ENCODE peak calls at places on chromosomes 3 and 15, in eight cellular contexts. O is effector memory CD4-positive, alpha-beta T cell; B is CD4-positive, CD25-positive, alpha-beta regulatory T cell; V is ovary; H is neural progenitor cell; P is heart right ventricle; R is AG04450; L is OCI-LY7. C is an unnamed sample.

GRCh38 chr3:46845397-46845859 is 17.8 kb downstream of the MYL3 start:
- DNase-seq in O (no peak), B (no peak), V (peak), H (peak), P (peak), R (peak), L (no peak), C (peak)

GRCh38 chr3:98329392-98330124 is 24.1 kb upstream of the OR5K4 start:
- DNase-seq in O (peak), B (peak), V (no peak), H (peak), P (peak), R (peak), L (peak), C (peak)

GRCh38 chr3:13281657-13282527 is 138.2 kb downstream of the NUP210 start:
- DNase-seq in O (no peak), B (no peak), V (peak), H (peak), P (peak), R (no peak), L (no peak), C (no peak)

GRCh38 chr15:70995383-70995965 is 102.8 kb downstream of the LRRC49 start:
- DNase-seq in O (no peak), B (no peak), V (no peak), H (no peak), P (no peak), R (no peak), L (no peak), C (no peak)

GRCh38 chr3:107690522-107691138 is 167.9 kb downstream of the BBX start:
- DNase-seq in O (no peak), B (peak), V (no peak), H (peak), P (no peak), R (peak), L (peak), C (no peak)

GRCh38 chr3:197422506-197422905 is 124.1 kb upstream of the DLG1 start:
- DNase-seq in O (no peak), B (no peak), V (no peak), H (no peak), P (no peak), R (no peak), L (no peak), C (no peak)

GRCh38 chr3:69197922-69198540 is 75.6 kb upstream of the LMOD3 start:
- DNase-seq in O (peak), B (peak), V (no peak), H (no peak), P (no peak), R (no peak), L (no peak), C (no peak)

GRCh38 chr3:79041621-79042020 is 726.2 kb downstream of the ROBO1 start:
- DNase-seq in O (no peak), B (no peak), V (no peak), H (no peak), P (no peak), R (no peak), L (no peak), C (no peak)

GRCh38 chr15:47862402-47862801 is 145.1 kb downstream of the SEMA6D start:
- DNase-seq in O (no peak), B (no peak), V (no peak), H (no peak), P (no peak), R (no peak), L (no peak), C (no peak)

GRCh38 chr3:102715030-102715697 is 280.3 kb downstream of the ZPLD1 start:
- DNase-seq in O (no peak), B (no peak), V (no peak), H (no peak), P (no peak), R (no peak), L (no peak), C (no peak)

GRCh38 chr3:175224051-175224450 is 364.9 kb downstream of the NAALADL2 start:
- DNase-seq in O (no peak), B (no peak), V (no peak), H (no peak), P (peak), R (no peak), L (no peak), C (no peak)

GRCh38 chr3:111035316-111035715 is 36.3 kb upstream of the NECTIN3 start:
- DNase-seq in O (no peak), B (no peak), V (no peak), H (no peak), P (no peak), R (no peak), L (no peak), C (no peak)

GRCh38 chr3:181326637-181327223 is 337.2 kb upstream of the DNAJC19 start:
- DNase-seq in O (no peak), B (peak), V (no peak), H (peak), P (no peak), R (no peak), L (peak), C (no peak)

GRCh38 chr15:28904541-28905303 is 18.9 kb downstream of the APBA2 start:
- DNase-seq in O (no peak), B (no peak), V (no peak), H (no peak), P (no peak), R (no peak), L (no peak), C (no peak)

GRCh38 chr3:65732060-65732933 is 306.4 kb downstream of the MAGI1 start:
- DNase-seq in O (no peak), B (peak), V (peak), H (peak), P (peak), R (peak), L (peak), C (no peak)

GRCh38 chr3:21174461-21174860 is 576.5 kb downstream of the ZNF385D start:
- DNase-seq in O (no peak), B (no peak), V (no peak), H (no peak), P (no peak), R (no peak), L (no peak), C (no peak)

GRCh38 chr3:108598375-108598774 is 8.9 kb downstream of the DZIP3 start:
- DNase-seq in O (no peak), B (no peak), V (no peak), H (no peak), P (no peak), R (no peak), L (no peak), C (no peak)

GRCh38 chr3:100030346-100030745 is 84.0 kb downstream of the FILIP1L start:
- DNase-seq in O (no peak), B (no peak), V (no peak), H (no peak), P (no peak), R (no peak), L (no peak), C (no peak)

GRCh38 chr15:31276596-31277298 is 49.9 kb upstream of the KLF13 start:
- DNase-seq in O (no peak), B (no peak), V (peak), H (no peak), P (peak), R (no peak), L (no peak), C (no peak)

GRCh38 chr15:81038975-81039607 is 38.4 kb downstream of the TLNRD1 start:
- DNase-seq in O (no peak), B (no peak), V (no peak), H (no peak), P (no peak), R (no peak), L (no peak), C (no peak)

GRCh38 chr3:55939287-55939686 is 452.2 kb upstream of the WNT5A start:
- DNase-seq in O (no peak), B (no peak), V (no peak), H (no peak), P (no peak), R (no peak), L (no peak), C (no peak)

GRCh38 chr3:6228958-6229683 is 631.8 kb upstream of the GRM7 start:
- DNase-seq in O (no peak), B (no peak), V (no peak), H (no peak), P (no peak), R (no peak), L (no peak), C (no peak)

GRCh38 chr3:38354588-38355344 is 8.2 kb downstream of the XYLB start:
- DNase-seq in O (no peak), B (no peak), V (no peak), H (no peak), P (no peak), R (no peak), L (no peak), C (no peak)

GRCh38 chr3:17808994-17809393 is 66.6 kb upstream of the TBC1D5 start:
- DNase-seq in O (no peak), B (no peak), V (no peak), H (no peak), P (no peak), R (no peak), L (no peak), C (no peak)

GRCh38 chr15:90367578-90367977 is 15.5 kb downstream of the ZNF774 start:
- DNase-seq in O (no peak), B (no peak), V (no peak), H (no peak), P (no peak), R (no peak), L (no peak), C (no peak)

GRCh38 chr3:126959144-126959920 is 23.6 kb upstream of the PLXNA1 start:
- DNase-seq in O (no peak), B (no peak), V (no peak), H (no peak), P (no peak), R (no peak), L (no peak), C (no peak)

GRCh38 chr3:122366379-122366749 is 16.7 kb downstream of the MIX23 start:
- DNase-seq in O (no peak), B (no peak), V (no peak), H (no peak), P (no peak), R (no peak), L (no peak), C (no peak)

GRCh38 chr15:77859491-77860060 is 217.9 kb downstream of the TBC1D2B start:
- DNase-seq in O (no peak), B (no peak), V (no peak), H (no peak), P (no peak), R (no peak), L (no peak), C (no peak)

GRCh38 chr3:131388400-131388799 is 6.8 kb downstream of the NUDT16 start:
- DNase-seq in O (no peak), B (no peak), V (no peak), H (no peak), P (no peak), R (no peak), L (no peak), C (no peak)

GRCh38 chr3:129658156-129658843 is 51.8 kb upstream of the PLXND1 start:
- DNase-seq in O (no peak), B (no peak), V (no peak), H (no peak), P (no peak), R (no peak), L (no peak), C (no peak)

GRCh38 chr3:56342475-56342874 is 125.8 kb downstream of the ERC2 start:
- DNase-seq in O (no peak), B (no peak), V (no peak), H (no peak), P (no peak), R (no peak), L (no peak), C (no peak)

GRCh38 chr3:39150803-39151631 is 2.4 kb downstream of the CSRNP1 start:
- DNase-seq in O (peak), B (no peak), V (peak), H (peak), P (peak), R (peak), L (no peak), C (peak)

GRCh38 chr3:188262913-188263683 is 109.1 kb downstream of the LPP start:
- DNase-seq in O (no peak), B (no peak), V (no peak), H (no peak), P (peak), R (no peak), L (no peak), C (peak)

GRCh38 chr3:134598813-134599563 is 51.8 kb downstream of the KY start:
- DNase-seq in O (no peak), B (no peak), V (no peak), H (no peak), P (no peak), R (no peak), L (no peak), C (no peak)

GRCh38 chr15:29457729-29458128 is 188.1 kb upstream of the NSMCE3 start:
- DNase-seq in O (no peak), B (no peak), V (no peak), H (no peak), P (no peak), R (no peak), L (no peak), C (no peak)

GRCh38 chr3:65856907-65857306 is 181.8 kb downstream of the MAGI1 start:
- DNase-seq in O (no peak), B (no peak), V (no peak), H (no peak), P (no peak), R (no peak), L (no peak), C (no peak)

GRCh38 chr15:83163032-83163431 is 44.6 kb downstream of the HDGFL3 start:
- DNase-seq in O (no peak), B (no peak), V (no peak), H (no peak), P (no peak), R (no peak), L (no peak), C (no peak)

GRCh38 chr15:74584779-74585178 is 30.9 kb upstream of the CLK3 start:
- DNase-seq in O (no peak), B (no peak), V (no peak), H (peak), P (no peak), R (no peak), L (no peak), C (no peak)

DNA sequence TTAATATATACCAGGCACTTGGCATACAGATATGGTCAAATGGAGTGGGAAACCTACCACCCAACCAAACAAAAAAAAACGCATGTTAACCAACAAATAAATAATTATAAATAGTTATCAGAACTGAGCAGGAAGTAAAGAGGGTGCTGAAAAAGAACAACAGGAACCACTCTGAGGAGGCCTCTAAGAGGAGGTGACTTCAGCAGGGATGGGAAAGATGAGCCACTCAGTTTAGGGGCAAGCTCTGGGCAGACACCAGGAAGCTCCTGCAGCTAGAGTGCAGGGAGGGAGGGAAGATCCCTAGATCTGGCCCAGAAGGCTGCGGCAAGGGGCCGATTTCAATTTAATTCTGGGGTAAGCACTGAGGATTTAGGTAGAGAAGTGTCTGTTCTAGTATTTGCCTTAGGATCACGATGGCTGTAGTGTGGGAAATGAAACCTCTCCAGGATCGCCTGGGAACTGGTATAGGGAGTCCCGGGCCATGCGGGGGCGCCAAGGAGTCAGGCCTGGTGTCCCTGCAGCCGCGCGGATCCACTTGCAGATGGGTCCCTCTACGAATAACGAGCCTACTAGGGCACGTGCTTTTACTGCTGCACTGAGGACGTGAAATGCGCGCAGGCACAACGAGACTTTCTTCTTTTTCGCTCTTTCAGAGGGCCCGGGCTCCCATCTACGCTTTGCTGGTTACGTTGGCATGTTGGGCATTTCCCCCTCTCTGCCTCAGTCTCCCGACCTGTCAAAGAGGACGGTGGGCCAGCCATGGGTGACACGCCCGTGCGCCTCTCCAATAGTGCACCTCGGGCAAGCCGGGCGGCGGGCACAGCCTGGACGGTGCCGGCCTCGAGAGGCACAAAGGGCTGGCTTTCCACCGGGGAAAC is 1.5 kb upstream of the LIMD1 start:
- DNase-seq in O (peak), B (peak), V (peak), H (peak), P (peak), R (peak), L (peak), C (peak)
- H3K27ac ChIP-seq in O (peak), B (peak), V (peak), H (no peak), P (peak), R (peak), L (no peak), C (peak)

GRCh38 chr3:47847801-47848518 is 45.0 kb downstream of the DHX30 start:
- DNase-seq in O (no peak), B (no peak), V (no peak), H (no peak), P (no peak), R (no peak), L (no peak), C (no peak)
- H3K27ac ChIP-seq in O (no peak), B (no peak), V (no peak), H (no peak), P (no peak), R (no peak), L (no peak), C (no peak)

GRCh38 chr3:11272913-11273574 is 847 bp downstream of the ATG7 start:
- DNase-seq in O (no peak), B (no peak), V (no peak), H (no peak), P (no peak), R (no peak), L (peak), C (no peak)
- H3K27ac ChIP-seq in O (peak), B (peak), V (no peak), H (no peak), P (peak), R (no peak), L (peak), C (peak)

GRCh38 chr15:95865330-95865739 is 465.2 kb upstream of the NR2F2 start:
- DNase-seq in O (no peak), B (no peak), V (no peak), H (no peak), P (no peak), R (no peak), L (no peak), C (no peak)
- H3K27ac ChIP-seq in O (no peak), B (no peak), V (no peak), H (no peak), P (no peak), R (no peak), L (no peak), C (no peak)

GRCh38 chr3:12132881-12133280 is 25.8 kb downstream of the TIMP4 start:
- DNase-seq in O (no peak), B (no peak), V (no peak), H (no peak), P (no peak), R (no peak), L (no peak), C (no peak)

GRCh38 chr3:12138044-12138443 is 20.7 kb downstream of the TIMP4 start:
- DNase-seq in O (no peak), B (no peak), V (no peak), H (peak), P (no peak), R (no peak), L (peak), C (no peak)

GRCh38 chr3:12135029-12135634 is 23.6 kb downstream of the TIMP4 start:
- DNase-seq in O (peak), B (peak), V (peak), H (peak), P (peak), R (no peak), L (peak), C (no peak)

GRCh38 chr3:12139111-12139511 is 19.6 kb downstream of the TIMP4 start:
- DNase-seq in O (no peak), B (no peak), V (peak), H (peak), P (peak), R (peak), L (peak), C (no peak)

GRCh38 chr3:12136371-12136770 is 22.3 kb downstream of the TIMP4 start:
- DNase-seq in O (no peak), B (no peak), V (no peak), H (no peak), P (no peak), R (no peak), L (no peak), C (no peak)
- H3K27ac ChIP-seq in O (no peak), B (no peak), V (no peak), H (no peak), P (no peak), R (no peak), L (no peak), C (no peak)

GRCh38 chr15:57306944-57307411 is 69.3 kb upstream of the CGNL1 start:
- DNase-seq in O (no peak), B (no peak), V (no peak), H (no peak), P (no peak), R (no peak), L (no peak), C (no peak)
- H3K27ac ChIP-seq in O (no peak), B (no peak), V (no peak), H (no peak), P (peak), R (no peak), L (no peak), C (no peak)

GRCh38 chr3:112375117-112375516 is 42.2 kb downstream of the CD200 start:
- DNase-seq in O (no peak), B (no peak), V (no peak), H (no peak), P (no peak), R (no peak), L (no peak), C (no peak)

GRCh38 chr3:112377418-112378071 is 44.6 kb downstream of the CD200 start:
- DNase-seq in O (no peak), B (no peak), V (no peak), H (no peak), P (no peak), R (no peak), L (no peak), C (no peak)

GRCh38 chr3:112376413-112376812 is 43.5 kb downstream of the CD200 start:
- DNase-seq in O (no peak), B (no peak), V (no peak), H (no peak), P (no peak), R (no peak), L (no peak), C (no peak)

GRCh38 chr3:112378989-112379692 is 46.2 kb downstream of the CD200 start:
- DNase-seq in O (no peak), B (no peak), V (no peak), H (no peak), P (no peak), R (peak), L (no peak), C (no peak)

GRCh38 chr3:112376996-112377395 is 44.0 kb downstream of the CD200 start:
- DNase-seq in O (no peak), B (no peak), V (no peak), H (no peak), P (no peak), R (no peak), L (no peak), C (no peak)
- H3K27ac ChIP-seq in O (no peak), B (no peak), V (peak), H (no peak), P (peak), R (no peak), L (no peak), C (no peak)

DNA sequence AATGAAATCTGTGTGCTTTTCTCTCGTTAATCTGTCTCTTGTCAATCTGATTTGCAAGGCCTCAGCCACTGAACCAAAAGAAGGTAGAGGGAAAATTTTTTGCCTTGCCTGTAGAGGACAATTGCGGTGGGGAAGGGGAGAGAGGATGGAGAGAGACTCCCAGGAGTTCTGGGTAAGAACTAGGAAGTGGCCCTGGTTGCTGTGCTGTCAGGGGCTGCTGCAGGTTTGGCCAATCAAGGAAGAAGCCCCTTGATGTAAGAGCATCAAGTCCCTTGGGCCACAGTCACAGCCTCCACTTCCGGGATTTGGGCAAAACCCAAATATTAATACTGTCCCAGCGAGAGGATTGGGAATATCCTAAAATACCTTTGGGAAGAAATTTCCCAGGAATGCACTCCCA is 43.3 kb downstream of the TRANK1 start:
- DNase-seq in O (no peak), B (no peak), V (no peak), H (no peak), P (no peak), R (no peak), L (no peak), C (no peak)
- H3K27ac ChIP-seq in O (peak), B (peak), V (no peak), H (no peak), P (no peak), R (no peak), L (peak), C (no peak)